ENCODE peak calls at places on chromosomes 13 and 19, in eight cellular contexts. R is transverse colon, M is breast epithelium, V is prostate gland, G is GM23338, L is endothelial cell of umbilical vein, N is esophagus muscularis mucosa, O is K562. Y is an unnamed sample. For H3K36me3 and H3K4me1, the result is how much of the 10 kb centered on the place peaks cover.

GRCh38 chr19:55640043-55640576 is 692 bp upstream of the ZNF580 start:
- DNase-seq in M (no peak), L (peak), N (no peak), V (peak), R (peak), O (peak), G (peak), Y (no peak)

GRCh38 chr19:39828015-39828633 is 5.8 kb downstream of the DYRK1B start:
- DNase-seq in L (no peak), O (no peak), R (peak), N (no peak), G (no peak), V (no peak), M (no peak), Y (no peak)

GRCh38 chr19:31074751-31075150 is 274.5 kb downstream of the TSHZ3 start:
- DNase-seq in V (no peak), L (no peak), G (peak), O (no peak), M (no peak), N (no peak), R (no peak), Y (no peak)

GRCh38 chr13:39577833-39578232 is 25.2 kb downstream of the LHFPL6 start:
- DNase-seq in R (no peak), N (no peak), M (no peak), L (no peak), V (no peak), G (no peak), O (no peak), Y (no peak)

GRCh38 chr13:39039033-39039432 is 777 bp downstream of the NHLRC3 start:
- DNase-seq in G (no peak), L (no peak), O (no peak), M (no peak), R (no peak), N (no peak), V (no peak), Y (no peak)

GRCh38 chr13:51360489-51360888 is 21.0 kb downstream of the SERPINE3 start:
- DNase-seq in L (no peak), R (no peak), N (no peak), M (no peak), G (no peak), V (no peak), O (no peak), Y (no peak)

GRCh38 chr13:41547253-41548000 is 90.1 kb downstream of the RGCC start:
- DNase-seq in O (no peak), G (no peak), M (no peak), R (no peak), N (peak), V (no peak), L (no peak), Y (no peak)

GRCh38 chr13:95044452-95045205 is 256.6 kb downstream of the ABCC4 start:
- DNase-seq in M (no peak), N (no peak), V (no peak), G (no peak), R (no peak), O (no peak), L (no peak), Y (no peak)

GRCh38 chr13:101649490-101650126 is 197.1 kb downstream of the ITGBL1 start:
- DNase-seq in O (no peak), R (no peak), G (no peak), M (no peak), V (no peak), L (no peak), N (no peak), Y (no peak)

GRCh38 chr19:47497073-47497766 is 13.2 kb upstream of the KPTN start:
- DNase-seq in N (no peak), O (peak), V (peak), M (no peak), R (no peak), L (no peak), G (no peak), Y (no peak)

GRCh38 chr19:28130066-28130511 is 1082.9 kb downstream of the UQCRFS1 start:
- DNase-seq in N (peak), V (no peak), R (no peak), L (no peak), M (no peak), O (no peak), G (no peak), Y (no peak)

GRCh38 chr19:36113425-36113824 is 1.2 kb downstream of the POLR2I start:
- DNase-seq in V (no peak), G (no peak), L (no peak), N (no peak), M (no peak), R (no peak), O (no peak), Y (no peak)

GRCh38 chr13:25902946-25903345 is 148.9 kb downstream of the SHISA2 start:
- DNase-seq in M (no peak), G (no peak), L (no peak), N (no peak), R (no peak), V (no peak), O (no peak), Y (no peak)

GRCh38 chr19:35162471-35163326 is 8.2 kb downstream of the FXYD5 start:
- DNase-seq in V (no peak), L (no peak), M (peak), N (no peak), R (no peak), O (no peak), G (no peak), Y (no peak)

GRCh38 chr13:97367427-97367826 is 66.5 kb upstream of the RAP2A start:
- DNase-seq in V (no peak), G (peak), R (no peak), L (no peak), N (no peak), M (peak), O (no peak), Y (no peak)

GRCh38 chr13:75180805-75181455 is 301.0 kb downstream of the TBC1D4 start:
- DNase-seq in N (no peak), L (peak), M (no peak), G (no peak), R (no peak), V (no peak), O (no peak), Y (no peak)

GRCh38 chr19:34837262-34837661 is 64.2 kb upstream of the ZNF599 start:
- DNase-seq in O (no peak), M (no peak), R (peak), L (peak), V (peak), G (no peak), N (no peak), Y (no peak)

GRCh38 chr13:48539550-48539949 is 6.7 kb upstream of the RCBTB2 start:
- DNase-seq in G (no peak), R (no peak), V (no peak), N (no peak), M (no peak), L (no peak), O (no peak), Y (no peak)

GRCh38 chr19:2982983-2983350 is 5.6 kb downstream of the TLE6 start:
- DNase-seq in M (peak), O (no peak), G (no peak), N (peak), V (peak), R (peak), L (peak), Y (peak)

GRCh38 chr19:5099822-5100221 is 130.9 kb downstream of the KDM4B start:
- DNase-seq in L (no peak), N (no peak), R (no peak), M (no peak), V (no peak), G (no peak), O (no peak), Y (no peak)

GRCh38 chr19:16266586-16266942 is 58.1 kb upstream of the KLF2 start:
- DNase-seq in N (no peak), M (no peak), L (no peak), O (no peak), V (no peak), R (no peak), G (no peak), Y (no peak)

GRCh38 chr19:45442927-45443461 is 19.3 kb upstream of the ERCC1 start:
- DNase-seq in V (no peak), G (peak), O (peak), L (peak), R (peak), M (peak), N (no peak), Y (no peak)

GRCh38 chr19:328025-328505 is 16.5 kb downstream of the MIER2 start:
- DNase-seq in O (no peak), L (no peak), N (no peak), V (no peak), G (no peak), M (no peak), R (no peak), Y (no peak)

GRCh38 chr19:54232552-54232934 is 9.7 kb upstream of the LILRB3 start:
- DNase-seq in M (no peak), R (no peak), N (no peak), O (no peak), G (no peak), V (no peak), L (no peak), Y (no peak)

GRCh38 chr19:51338563-51339312 is 3.2 kb downstream of the VSIG10L start:
- DNase-seq in M (peak), L (peak), G (peak), O (peak), R (peak), V (peak), N (peak), Y (no peak)

GRCh38 chr13:38135590-38135989 is 214.1 kb upstream of the UFM1 start:
- DNase-seq in N (no peak), R (no peak), V (no peak), G (no peak), O (no peak), L (no peak), M (no peak), Y (no peak)

GRCh38 chr19:54154603-54155345 is 4.7 kb downstream of the LENG1 start:
- DNase-seq in O (no peak), N (no peak), M (no peak), V (no peak), R (no peak), L (no peak), G (no peak), Y (no peak)

GRCh38 chr13:26943748-26944147 is 183.2 kb upstream of the GPR12 start:
- DNase-seq in V (no peak), G (no peak), O (no peak), M (no peak), R (no peak), L (no peak), N (no peak), Y (no peak)

GRCh38 chr19:6521718-6522646 is 8.8 kb upstream of the TNFSF9 start:
- DNase-seq in R (peak), N (no peak), O (peak), L (no peak), V (no peak), M (no peak), G (peak), Y (no peak)

GRCh38 chr19:6412111-6412999 is 12.3 kb downstream of the KHSRP start:
- DNase-seq in V (peak), L (no peak), G (peak), N (no peak), R (peak), O (peak), M (no peak), Y (no peak)

GRCh38 chr19:3369337-3370213 is 3.2 kb downstream of the NFIC start:
- DNase-seq in M (no peak), R (peak), G (peak), O (no peak), L (peak), V (peak), N (no peak), Y (no peak)

GRCh38 chr13:112999414-113000177 is 30.6 kb downstream of the MCF2L start:
- DNase-seq in R (no peak), G (no peak), O (no peak), V (no peak), L (no peak), N (no peak), M (no peak), Y (no peak)

GRCh38 chr13:78881746-78882145 is 222.8 kb upstream of the OBI1 start:
- DNase-seq in V (no peak), M (no peak), R (no peak), N (no peak), L (no peak), O (no peak), G (no peak), Y (no peak)

GRCh38 chr13:66353664-66354063 is 876.5 kb downstream of the PCDH9 start:
- DNase-seq in N (no peak), V (peak), R (no peak), L (peak), M (no peak), O (no peak), G (no peak), Y (no peak)

DNA sequence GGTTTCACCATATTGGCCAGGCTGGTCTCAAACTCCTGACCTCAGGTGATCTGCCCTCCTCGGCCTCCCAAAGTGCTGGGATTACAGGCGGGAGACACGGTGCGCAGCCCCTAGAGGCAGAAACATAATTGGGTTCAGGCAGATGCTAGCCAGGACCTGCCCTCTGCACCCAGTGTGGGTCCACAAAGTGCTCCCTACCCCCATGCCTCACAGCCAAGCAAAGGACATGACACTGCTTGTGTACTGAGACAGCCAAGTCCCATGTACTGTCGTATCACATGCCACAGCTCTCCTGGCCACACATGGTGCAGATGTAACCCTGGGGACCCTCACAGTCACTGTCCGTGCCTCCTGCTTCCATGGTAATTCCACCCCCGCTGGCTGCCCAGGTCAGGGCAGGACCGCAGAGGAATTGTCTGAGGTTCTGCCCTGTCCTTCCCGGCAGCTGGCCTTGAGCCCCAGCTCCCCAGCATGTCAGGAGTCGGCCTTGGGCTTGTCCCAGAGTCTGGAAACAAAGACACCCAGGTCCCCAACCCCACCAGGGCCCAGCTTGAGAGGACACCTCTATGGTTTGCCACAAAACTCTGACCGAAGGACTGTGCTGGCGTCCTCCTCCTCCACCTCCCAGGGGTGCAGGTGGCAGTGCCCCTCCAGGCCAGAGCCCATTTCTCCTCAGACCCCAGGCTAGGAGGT is 7.6 kb downstream of the PRR36 start:
- DNase-seq in N (no peak), V (no peak), G (no peak), R (no peak), M (no peak), O (no peak), L (no peak), Y (no peak)
- H3K36me3 ChIP-seq in N (under half), V (under half), G (under half), R (under half), M (under half), O (under half), L (under half), Y (under half)

GRCh38 chr19:10112895-10113591 is 1.6 kb downstream of the P2RY11 start:
- DNase-seq in L (no peak), R (peak), O (peak), G (peak), N (no peak), V (no peak), M (no peak), Y (peak)

GRCh38 chr19:10114651-10115391 is 3.3 kb downstream of the P2RY11 start:
- DNase-seq in V (no peak), O (peak), L (no peak), N (no peak), R (no peak), G (peak), M (no peak), Y (no peak)

GRCh38 chr19:10113592-10113963 is 2.1 kb downstream of the P2RY11 start:
- DNase-seq in V (no peak), R (no peak), O (no peak), M (no peak), G (peak), L (no peak), N (no peak), Y (no peak)

GRCh38 chr19:10115392-10116084 is 4.0 kb downstream of the P2RY11 start:
- DNase-seq in N (no peak), O (peak), G (no peak), V (no peak), R (no peak), L (no peak), M (no peak), Y (peak)

DNA sequence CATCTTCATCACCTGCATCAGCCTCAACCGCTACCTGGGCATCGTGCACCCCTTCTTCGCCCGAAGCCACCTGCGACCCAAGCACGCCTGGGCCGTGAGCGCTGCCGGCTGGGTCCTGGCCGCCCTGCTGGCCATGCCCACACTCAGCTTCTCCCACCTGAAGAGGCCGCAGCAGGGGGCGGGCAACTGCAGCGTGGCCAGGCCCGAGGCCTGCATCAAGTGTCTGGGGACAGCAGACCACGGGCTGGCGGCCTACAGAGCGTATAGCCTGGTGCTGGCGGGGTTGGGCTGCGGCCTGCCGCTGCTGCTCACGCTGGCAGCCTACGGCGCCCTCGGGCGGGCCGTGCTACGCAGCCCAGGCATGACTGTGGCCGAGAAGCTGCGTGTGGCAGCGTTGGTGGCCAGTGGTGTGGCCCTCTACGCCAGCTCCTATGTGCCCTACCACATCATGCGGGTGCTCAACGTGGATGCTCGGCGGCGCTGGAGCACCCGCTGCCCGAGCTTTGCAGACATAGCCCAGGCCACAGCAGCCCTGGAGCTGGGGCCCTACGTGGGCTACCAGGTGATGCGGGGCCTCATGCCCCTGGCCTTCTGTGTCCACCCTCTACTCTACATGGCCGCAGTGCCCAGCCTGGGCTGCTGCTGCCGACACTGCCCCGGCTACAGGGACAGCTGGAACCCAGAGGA is 2.6 kb downstream of the P2RY11 start:
- DNase-seq in O (peak), L (no peak), N (no peak), M (no peak), G (peak), V (no peak), R (no peak), Y (peak)
- TF ChIP-seq POLR2AphosphoS5 in O (no peak), L (no peak), N (no peak), M (no peak), G (no peak), V (no peak), R (peak), Y (no peak)

GRCh38 chr19:18486746-18487145 is 35.1 kb downstream of the ELL start:
- DNase-seq in O (no peak), L (no peak), V (no peak), R (no peak), N (no peak), G (no peak), M (no peak), Y (no peak)
- H3K4me1 ChIP-seq in O (under half), L (under half), V (under half), R (under half), N (half or more), G (under half), M (under half), Y (half or more)

GRCh38 chr19:9146882-9147281 is 6.7 kb downstream of the ZNF317 start:
- DNase-seq in R (no peak), L (no peak), V (no peak), G (no peak), O (no peak), N (no peak), M (no peak), Y (no peak)

GRCh38 chr19:9151367-9151766 is 11.2 kb downstream of the ZNF317 start:
- DNase-seq in G (no peak), O (no peak), L (no peak), R (no peak), V (no peak), M (no peak), N (no peak), Y (no peak)

GRCh38 chr19:9148687-9149086 is 8.5 kb downstream of the ZNF317 start:
- DNase-seq in R (no peak), O (peak), G (no peak), N (no peak), M (no peak), V (no peak), L (no peak), Y (no peak)

GRCh38 chr19:9150650-9151049 is 10.5 kb downstream of the ZNF317 start:
- DNase-seq in V (no peak), L (no peak), M (no peak), N (no peak), R (no peak), G (no peak), O (no peak), Y (no peak)

DNA sequence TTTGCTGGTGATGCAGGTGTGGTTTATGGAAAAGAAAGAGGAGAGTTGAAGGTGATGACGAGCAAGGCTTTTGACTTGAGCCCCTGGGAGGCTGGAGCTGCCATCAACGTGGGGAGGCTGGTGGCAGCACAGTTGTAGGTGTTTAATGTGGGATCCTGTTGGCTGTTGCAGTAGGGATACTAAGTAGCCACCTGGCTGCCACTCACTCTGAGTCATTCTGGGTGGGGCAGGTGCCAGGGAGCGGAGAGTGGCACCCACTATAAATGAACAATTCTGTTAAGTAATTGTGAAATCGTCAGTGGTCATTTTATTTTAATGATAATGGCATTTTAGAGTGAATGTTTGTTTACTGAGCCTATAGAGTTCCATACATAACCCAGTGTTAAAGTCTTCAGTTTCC is 9.8 kb downstream of the ZNF317 start:
- DNase-seq in G (no peak), R (no peak), V (no peak), M (no peak), N (no peak), O (no peak), L (no peak), Y (no peak)
- H3K36me3 ChIP-seq in G (under half), R (under half), V (under half), M (under half), N (under half), O (half or more), L (under half), Y (under half)

GRCh38 chr13:49791214-49791752 is 1.2 kb downstream of the KPNA3 start:
- DNase-seq in R (peak), O (no peak), L (peak), V (peak), N (no peak), G (peak), M (no peak), Y (no peak)

GRCh38 chr13:49792550-49793324 is at the start of gene KPNA3:
- DNase-seq in R (peak), G (peak), N (peak), O (peak), M (peak), L (peak), V (peak), Y (peak)

GRCh38 chr13:49786609-49787008 is 5.9 kb downstream of the KPNA3 start:
- DNase-seq in L (no peak), R (no peak), N (no peak), O (no peak), G (no peak), V (no peak), M (no peak), Y (no peak)

GRCh38 chr13:49789961-49790360 is 2.5 kb downstream of the KPNA3 start:
- DNase-seq in L (no peak), R (no peak), M (no peak), G (no peak), V (no peak), N (no peak), O (no peak), Y (no peak)

GRCh38 chr13:49791753-49792549 is 531 bp downstream of the KPNA3 start:
- DNase-seq in N (no peak), L (no peak), M (peak), R (peak), O (peak), G (peak), V (peak), Y (no peak)
- TF ChIP-seq POLR2AphosphoS5 in N (no peak), L (peak), M (no peak), R (no peak), O (no peak), G (no peak), V (no peak), Y (no peak)

GRCh38 chr19:38015216-38015615 is 108.2 kb downstream of the SIPA1L3 start:
- DNase-seq in L (no peak), R (no peak), N (no peak), O (no peak), M (no peak), V (no peak), G (no peak), Y (no peak)
- H3K4me1 ChIP-seq in L (under half), R (under half), N (under half), O (under half), M (under half), V (under half), G (under half), Y (under half)